ENCODE peak calls at places on chromosomes 7 and 10, in nine cellular contexts. One of them, this sample, is unnamed.

GRCh38 chr10:52805414-52806285 is 33.1 kb upstream of the MBL2 start:
- DNase-seq in HL-60: no peak
- DNase-seq in HepG2: no peak
- DNase-seq in A549: no peak
- DNase-seq in SK-N-SH: no peak
- DNase-seq in HCT116: no peak
- DNase-seq in K562: no peak
- DNase-seq in GM12878: no peak
- DNase-seq in GM23338: peak
- DNase-seq in this sample: no peak

GRCh38 chr10:33129181-33129928 is 171.3 kb upstream of the ITGB1 start:
- DNase-seq in HL-60: no peak
- DNase-seq in HepG2: no peak
- DNase-seq in HCT116: no peak
- DNase-seq in A549: peak
- DNase-seq in SK-N-SH: no peak
- DNase-seq in GM12878: no peak
- DNase-seq in K562: no peak
- DNase-seq in GM23338: no peak
- DNase-seq in this sample: no peak

GRCh38 chr7:1418505-1419309 is 40.6 kb downstream of the MICALL2 start:
- DNase-seq in HepG2: peak
- DNase-seq in K562: peak
- DNase-seq in GM12878: no peak
- DNase-seq in HCT116: peak
- DNase-seq in HL-60: no peak
- DNase-seq in A549: peak
- DNase-seq in SK-N-SH: peak
- DNase-seq in GM23338: peak
- DNase-seq in this sample: no peak

GRCh38 chr7:44084695-44085094 is 2.4 kb upstream of the POLM start:
- DNase-seq in HCT116: no peak
- DNase-seq in HepG2: no peak
- DNase-seq in HL-60: no peak
- DNase-seq in A549: no peak
- DNase-seq in GM12878: no peak
- DNase-seq in K562: no peak
- DNase-seq in SK-N-SH: no peak
- DNase-seq in GM23338: no peak
- DNase-seq in this sample: no peak

GRCh38 chr10:64873959-64874358 is 1352.8 kb downstream of the REEP3 start:
- DNase-seq in HepG2: no peak
- DNase-seq in A549: no peak
- DNase-seq in HCT116: no peak
- DNase-seq in GM23338: no peak
- DNase-seq in K562: no peak
- DNase-seq in HL-60: no peak
- DNase-seq in SK-N-SH: no peak
- DNase-seq in GM12878: no peak
- DNase-seq in this sample: no peak

GRCh38 chr7:80740778-80741545 is 102.5 kb downstream of the CD36 start:
- DNase-seq in A549: no peak
- DNase-seq in GM12878: no peak
- DNase-seq in HCT116: no peak
- DNase-seq in GM23338: peak
- DNase-seq in K562: no peak
- DNase-seq in HL-60: no peak
- DNase-seq in HepG2: no peak
- DNase-seq in SK-N-SH: no peak
- DNase-seq in this sample: no peak

GRCh38 chr7:91292506-91292905 is 28.3 kb downstream of the FZD1 start:
- DNase-seq in HepG2: no peak
- DNase-seq in GM12878: no peak
- DNase-seq in HL-60: no peak
- DNase-seq in HCT116: no peak
- DNase-seq in A549: no peak
- DNase-seq in GM23338: no peak
- DNase-seq in K562: no peak
- DNase-seq in SK-N-SH: no peak
- DNase-seq in this sample: no peak

GRCh38 chr10:127997937-127998336 is 91.0 kb downstream of the PTPRE start:
- DNase-seq in GM12878: no peak
- DNase-seq in K562: no peak
- DNase-seq in SK-N-SH: peak
- DNase-seq in HepG2: no peak
- DNase-seq in HCT116: no peak
- DNase-seq in GM23338: no peak
- DNase-seq in A549: no peak
- DNase-seq in HL-60: no peak
- DNase-seq in this sample: no peak

GRCh38 chr7:32479574-32480200 is 10.5 kb downstream of the LSM5 start:
- DNase-seq in GM23338: peak
- DNase-seq in HepG2: peak
- DNase-seq in GM12878: no peak
- DNase-seq in K562: peak
- DNase-seq in HCT116: peak
- DNase-seq in SK-N-SH: peak
- DNase-seq in A549: peak
- DNase-seq in HL-60: peak
- DNase-seq in this sample: no peak

GRCh38 chr10:61140765-61141392 is 196.9 kb upstream of the RHOBTB1 start:
- DNase-seq in GM23338: peak
- DNase-seq in K562: peak
- DNase-seq in SK-N-SH: peak
- DNase-seq in A549: peak
- DNase-seq in GM12878: no peak
- DNase-seq in HCT116: peak
- DNase-seq in HepG2: peak
- DNase-seq in HL-60: peak
- DNase-seq in this sample: peak

GRCh38 chr7:7654964-7655363 is 14.4 kb downstream of the UMAD1 start:
- DNase-seq in HepG2: no peak
- DNase-seq in K562: no peak
- DNase-seq in A549: no peak
- DNase-seq in HL-60: no peak
- DNase-seq in GM23338: no peak
- DNase-seq in SK-N-SH: peak
- DNase-seq in GM12878: no peak
- DNase-seq in HCT116: no peak
- DNase-seq in this sample: no peak

GRCh38 chr7:7650682-7651206 is 10.2 kb downstream of the UMAD1 start:
- DNase-seq in GM12878: no peak
- DNase-seq in SK-N-SH: no peak
- DNase-seq in HCT116: no peak
- DNase-seq in GM23338: no peak
- DNase-seq in HepG2: peak
- DNase-seq in K562: no peak
- DNase-seq in HL-60: no peak
- DNase-seq in A549: no peak
- DNase-seq in this sample: no peak

GRCh38 chr7:7653140-7653539 is 12.6 kb downstream of the UMAD1 start:
- DNase-seq in GM23338: no peak
- DNase-seq in K562: no peak
- DNase-seq in HL-60: no peak
- DNase-seq in GM12878: no peak
- DNase-seq in SK-N-SH: no peak
- DNase-seq in HepG2: no peak
- DNase-seq in A549: no peak
- DNase-seq in HCT116: no peak
- DNase-seq in this sample: no peak

GRCh38 chr7:7651479-7651878 is 10.9 kb downstream of the UMAD1 start:
- DNase-seq in GM23338: no peak
- DNase-seq in A549: no peak
- DNase-seq in K562: no peak
- DNase-seq in HCT116: no peak
- DNase-seq in SK-N-SH: no peak
- DNase-seq in HepG2: no peak
- DNase-seq in GM12878: no peak
- DNase-seq in HL-60: no peak
- DNase-seq in this sample: no peak

GRCh38 chr7:7653568-7654187 is 13.1 kb downstream of the UMAD1 start:
- DNase-seq in GM12878: peak
- DNase-seq in K562: peak
- DNase-seq in HCT116: peak
- DNase-seq in HepG2: no peak
- DNase-seq in SK-N-SH: peak
- DNase-seq in HL-60: peak
- DNase-seq in A549: peak
- DNase-seq in GM23338: peak
- DNase-seq in this sample: no peak
- TF ChIP-seq REST in GM12878: no peak
- TF ChIP-seq REST in K562: no peak
- TF ChIP-seq REST in HCT116: no peak
- TF ChIP-seq REST in HepG2: no peak
- TF ChIP-seq REST in SK-N-SH: no peak
- TF ChIP-seq REST in HL-60: no peak
- TF ChIP-seq REST in A549: no peak
- TF ChIP-seq REST in GM23338: no peak
- TF ChIP-seq REST in this sample: no peak

DNA sequence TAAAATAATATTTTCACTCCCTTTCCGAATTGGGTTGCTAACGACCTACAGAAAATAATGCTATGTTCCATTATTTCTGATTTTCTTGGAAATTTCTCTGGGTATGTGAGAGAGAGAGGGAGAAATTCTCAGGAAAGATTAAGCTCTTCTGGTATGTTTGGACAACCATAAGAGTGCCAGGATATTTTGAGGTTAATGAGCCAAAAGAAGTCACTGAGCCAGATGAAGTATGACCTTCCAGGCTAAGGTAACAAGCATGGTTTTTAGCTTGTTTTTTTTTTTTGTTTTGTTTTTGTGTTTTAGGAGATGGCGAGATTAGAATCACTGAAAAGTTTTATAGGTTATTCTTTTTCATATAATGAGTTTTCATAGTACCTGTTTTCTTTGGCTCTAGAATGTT is 171.0 kb upstream of the FOXP2 start:
- DNase-seq in HCT116: no peak
- DNase-seq in SK-N-SH: no peak
- DNase-seq in HepG2: no peak
- DNase-seq in GM23338: no peak
- DNase-seq in GM12878: no peak
- DNase-seq in A549: no peak
- DNase-seq in HL-60: no peak
- DNase-seq in K562: no peak
- DNase-seq in this sample: no peak
- TF ChIP-seq REST in HCT116: no peak
- TF ChIP-seq REST in SK-N-SH: no peak
- TF ChIP-seq REST in HepG2: no peak
- TF ChIP-seq REST in GM23338: no peak
- TF ChIP-seq REST in GM12878: no peak
- TF ChIP-seq REST in A549: no peak
- TF ChIP-seq REST in HL-60: no peak
- TF ChIP-seq REST in K562: no peak
- TF ChIP-seq REST in this sample: no peak

DNA sequence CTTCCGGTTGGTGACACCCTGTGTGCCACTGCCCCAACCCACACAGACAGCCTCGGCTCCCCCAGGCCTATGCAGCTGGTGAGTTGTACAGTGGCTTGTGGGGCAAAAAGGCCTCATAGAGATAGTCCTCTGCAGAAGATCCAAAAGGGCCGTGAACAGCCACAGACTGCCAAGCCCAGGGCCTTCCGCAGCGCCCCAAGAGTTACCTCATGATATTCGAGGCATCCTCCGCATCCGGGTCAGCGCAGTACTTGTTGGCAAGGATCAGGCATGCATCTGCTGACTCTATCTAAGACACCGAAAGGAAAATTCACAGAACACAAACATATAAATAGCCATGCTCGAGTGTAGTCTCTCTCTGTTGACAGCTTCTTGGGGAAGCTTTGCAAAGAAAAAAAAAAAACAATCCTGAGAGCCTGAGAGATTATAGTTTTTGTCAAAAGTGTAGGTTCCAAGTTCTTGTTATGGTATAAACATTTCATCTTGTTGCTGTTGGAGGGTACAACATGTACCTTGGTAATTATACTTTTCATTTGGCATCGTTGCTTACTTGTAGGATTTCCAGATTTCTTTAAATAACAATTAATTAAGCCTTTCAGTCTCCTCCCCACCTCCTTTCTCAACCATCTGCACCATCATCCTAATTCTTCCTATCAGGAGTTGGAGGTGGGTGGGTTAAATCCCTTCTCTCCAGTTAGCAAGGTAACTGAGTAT is 553.0 kb downstream of the KCNMA1 start:
- DNase-seq in HCT116: no peak
- DNase-seq in GM12878: no peak
- DNase-seq in GM23338: no peak
- DNase-seq in A549: no peak
- DNase-seq in SK-N-SH: no peak
- DNase-seq in K562: no peak
- DNase-seq in HepG2: no peak
- DNase-seq in HL-60: no peak
- DNase-seq in this sample: no peak
- TF ChIP-seq REST in HCT116: no peak
- TF ChIP-seq REST in GM12878: no peak
- TF ChIP-seq REST in GM23338: no peak
- TF ChIP-seq REST in A549: no peak
- TF ChIP-seq REST in SK-N-SH: no peak
- TF ChIP-seq REST in K562: no peak
- TF ChIP-seq REST in HepG2: no peak
- TF ChIP-seq REST in HL-60: no peak
- TF ChIP-seq REST in this sample: no peak

GRCh38 chr7:27781188-27781587 is 41.2 kb downstream of the TAX1BP1 start:
- DNase-seq in HepG2: no peak
- DNase-seq in HL-60: no peak
- DNase-seq in K562: no peak
- DNase-seq in SK-N-SH: no peak
- DNase-seq in HCT116: no peak
- DNase-seq in GM12878: no peak
- DNase-seq in GM23338: no peak
- DNase-seq in A549: no peak
- DNase-seq in this sample: no peak

GRCh38 chr7:27779873-27780272 is 39.9 kb downstream of the TAX1BP1 start:
- DNase-seq in GM23338: no peak
- DNase-seq in HCT116: no peak
- DNase-seq in A549: no peak
- DNase-seq in GM12878: no peak
- DNase-seq in SK-N-SH: no peak
- DNase-seq in K562: no peak
- DNase-seq in HL-60: no peak
- DNase-seq in HepG2: no peak
- DNase-seq in this sample: no peak

GRCh38 chr7:27788438-27788837 is 48.5 kb downstream of the TAX1BP1 start:
- DNase-seq in HCT116: no peak
- DNase-seq in A549: no peak
- DNase-seq in SK-N-SH: no peak
- DNase-seq in K562: no peak
- DNase-seq in HepG2: no peak
- DNase-seq in GM12878: no peak
- DNase-seq in HL-60: no peak
- DNase-seq in GM23338: no peak
- DNase-seq in this sample: no peak

GRCh38 chr7:27782849-27783248 is 42.9 kb downstream of the TAX1BP1 start:
- DNase-seq in HL-60: no peak
- DNase-seq in HCT116: no peak
- DNase-seq in A549: no peak
- DNase-seq in GM12878: no peak
- DNase-seq in GM23338: no peak
- DNase-seq in K562: no peak
- DNase-seq in SK-N-SH: no peak
- DNase-seq in HepG2: no peak
- DNase-seq in this sample: no peak

GRCh38 chr7:27784399-27785053 is 44.6 kb downstream of the TAX1BP1 start:
- DNase-seq in K562: peak
- DNase-seq in HepG2: peak
- DNase-seq in GM12878: no peak
- DNase-seq in HCT116: peak
- DNase-seq in GM23338: peak
- DNase-seq in A549: peak
- DNase-seq in HL-60: peak
- DNase-seq in SK-N-SH: peak
- DNase-seq in this sample: peak
- TF ChIP-seq REST in K562: no peak
- TF ChIP-seq REST in HepG2: no peak
- TF ChIP-seq REST in GM12878: no peak
- TF ChIP-seq REST in HCT116: no peak
- TF ChIP-seq REST in GM23338: no peak
- TF ChIP-seq REST in A549: no peak
- TF ChIP-seq REST in HL-60: no peak
- TF ChIP-seq REST in SK-N-SH: no peak
- TF ChIP-seq REST in this sample: no peak

This sample was measured in Panc1.